ENCODE peak calls at places on chromosomes 5 and 9, in ten cellular contexts. One of them, this sample, is unnamed.
A peak's percentile ranks its signal among the peaks of the same experiment; 100 is the strongest.

GRCh38 chr5:138650196-138650595 is 75.0 kb upstream of the HSPA9 start:
- DNase-seq in ovary: no peak
- DNase-seq in OCI-LY7: peak; percentile 12
- DNase-seq in lower lobe of right lung: no peak
- DNase-seq in pancreas: no peak
- DNase-seq in stomach: no peak
- DNase-seq in A549: no peak
- DNase-seq in upper lobe of left lung: no peak
- DNase-seq in IMR-90: no peak
- DNase-seq in fibroblast of lung: no peak
- DNase-seq in this sample: no peak

GRCh38 chr9:106405871-106406435 is 457.0 kb upstream of the ZNF462 start:
- DNase-seq in ovary: no peak
- DNase-seq in OCI-LY7: no peak
- DNase-seq in lower lobe of right lung: no peak
- DNase-seq in pancreas: no peak
- DNase-seq in stomach: no peak
- DNase-seq in A549: no peak
- DNase-seq in upper lobe of left lung: no peak
- DNase-seq in IMR-90: no peak
- DNase-seq in fibroblast of lung: peak; percentile 66
- DNase-seq in this sample: no peak

GRCh38 chr5:124289641-124290201 is 456.7 kb downstream of the ZNF608 start:
- DNase-seq in ovary: no peak
- DNase-seq in OCI-LY7: peak; percentile 7
- DNase-seq in lower lobe of right lung: peak; percentile 44
- DNase-seq in pancreas: peak; percentile 93
- DNase-seq in stomach: peak; percentile 69
- DNase-seq in A549: no peak
- DNase-seq in upper lobe of left lung: no peak
- DNase-seq in IMR-90: no peak
- DNase-seq in fibroblast of lung: no peak
- DNase-seq in this sample: no peak

GRCh38 chr5:179413711-179414458 is 68.6 kb upstream of the ADAMTS2 start:
- DNase-seq in ovary: no peak
- DNase-seq in OCI-LY7: no peak
- DNase-seq in lower lobe of right lung: no peak
- DNase-seq in pancreas: no peak
- DNase-seq in stomach: no peak
- DNase-seq in A549: no peak
- DNase-seq in upper lobe of left lung: no peak
- DNase-seq in IMR-90: no peak
- DNase-seq in fibroblast of lung: no peak
- DNase-seq in this sample: no peak

GRCh38 chr9:124658165-124659017 is 112.7 kb downstream of the NR6A1 start:
- DNase-seq in ovary: peak; percentile 32
- DNase-seq in OCI-LY7: peak; percentile 88
- DNase-seq in lower lobe of right lung: peak; percentile 67
- DNase-seq in pancreas: peak; percentile 78
- DNase-seq in stomach: peak; percentile 59
- DNase-seq in A549: peak; percentile 95
- DNase-seq in upper lobe of left lung: no peak
- DNase-seq in IMR-90: peak; percentile 97
- DNase-seq in fibroblast of lung: peak; percentile 99
- DNase-seq in this sample: peak; percentile 58

GRCh38 chr5:178213748-178214151 is 9.4 kb downstream of the HNRNPAB start:
- DNase-seq in ovary: no peak
- DNase-seq in OCI-LY7: no peak
- DNase-seq in lower lobe of right lung: peak; percentile 14
- DNase-seq in pancreas: no peak
- DNase-seq in stomach: peak; percentile 64
- DNase-seq in A549: no peak
- DNase-seq in upper lobe of left lung: no peak
- DNase-seq in IMR-90: no peak
- DNase-seq in fibroblast of lung: no peak
- DNase-seq in this sample: no peak

GRCh38 chr5:162283611-162284010 is 216.0 kb downstream of the GABRG2 start:
- DNase-seq in ovary: no peak
- DNase-seq in OCI-LY7: no peak
- DNase-seq in lower lobe of right lung: no peak
- DNase-seq in pancreas: no peak
- DNase-seq in stomach: no peak
- DNase-seq in A549: no peak
- DNase-seq in upper lobe of left lung: no peak
- DNase-seq in IMR-90: no peak
- DNase-seq in fibroblast of lung: no peak
- DNase-seq in this sample: no peak

GRCh38 chr9:107437716-107438115 is 51.9 kb downstream of the KLF4 start:
- DNase-seq in ovary: no peak
- DNase-seq in OCI-LY7: no peak
- DNase-seq in lower lobe of right lung: no peak
- DNase-seq in pancreas: no peak
- DNase-seq in stomach: no peak
- DNase-seq in A549: no peak
- DNase-seq in upper lobe of left lung: no peak
- DNase-seq in IMR-90: no peak
- DNase-seq in fibroblast of lung: no peak
- DNase-seq in this sample: no peak

GRCh38 chr5:73789851-73790281 is 163.9 kb downstream of the ARHGEF28 start:
- DNase-seq in ovary: no peak
- DNase-seq in OCI-LY7: no peak
- DNase-seq in lower lobe of right lung: no peak
- DNase-seq in pancreas: no peak
- DNase-seq in stomach: no peak
- DNase-seq in A549: no peak
- DNase-seq in upper lobe of left lung: no peak
- DNase-seq in IMR-90: no peak
- DNase-seq in fibroblast of lung: peak; percentile 21
- DNase-seq in this sample: no peak

GRCh38 chr9:112020680-112021596 is 124.3 kb downstream of the UGCG start:
- DNase-seq in ovary: no peak
- DNase-seq in OCI-LY7: no peak
- DNase-seq in lower lobe of right lung: no peak
- DNase-seq in pancreas: no peak
- DNase-seq in stomach: no peak
- DNase-seq in A549: peak; percentile 77
- DNase-seq in upper lobe of left lung: no peak
- DNase-seq in IMR-90: peak; percentile 83
- DNase-seq in fibroblast of lung: peak; percentile 79
- DNase-seq in this sample: no peak

GRCh38 chr5:175478008-175478383 is 364 bp upstream of the SFXN1 start:
- DNase-seq in ovary: no peak
- DNase-seq in OCI-LY7: peak; percentile 9
- DNase-seq in lower lobe of right lung: no peak
- DNase-seq in pancreas: no peak
- DNase-seq in stomach: no peak
- DNase-seq in A549: no peak
- DNase-seq in upper lobe of left lung: no peak
- DNase-seq in IMR-90: no peak
- DNase-seq in fibroblast of lung: no peak
- DNase-seq in this sample: no peak

GRCh38 chr5:115489725-115490124 is 54.9 kb downstream of the FEM1C start:
- DNase-seq in ovary: no peak
- DNase-seq in OCI-LY7: no peak
- DNase-seq in lower lobe of right lung: no peak
- DNase-seq in pancreas: no peak
- DNase-seq in stomach: no peak
- DNase-seq in A549: no peak
- DNase-seq in upper lobe of left lung: no peak
- DNase-seq in IMR-90: no peak
- DNase-seq in fibroblast of lung: no peak
- DNase-seq in this sample: no peak

GRCh38 chr5:115484368-115484767 is 60.2 kb downstream of the FEM1C start:
- DNase-seq in ovary: no peak
- DNase-seq in OCI-LY7: no peak
- DNase-seq in lower lobe of right lung: no peak
- DNase-seq in pancreas: no peak
- DNase-seq in stomach: no peak
- DNase-seq in A549: no peak
- DNase-seq in upper lobe of left lung: no peak
- DNase-seq in IMR-90: no peak
- DNase-seq in fibroblast of lung: no peak
- DNase-seq in this sample: no peak

GRCh38 chr5:115487750-115488149 is 56.8 kb downstream of the FEM1C start:
- DNase-seq in ovary: no peak
- DNase-seq in OCI-LY7: no peak
- DNase-seq in lower lobe of right lung: no peak
- DNase-seq in pancreas: no peak
- DNase-seq in stomach: no peak
- DNase-seq in A549: no peak
- DNase-seq in upper lobe of left lung: no peak
- DNase-seq in IMR-90: no peak
- DNase-seq in fibroblast of lung: no peak
- DNase-seq in this sample: no peak

GRCh38 chr5:115487168-115487567 is 57.4 kb downstream of the FEM1C start:
- DNase-seq in ovary: no peak
- DNase-seq in OCI-LY7: no peak
- DNase-seq in lower lobe of right lung: no peak
- DNase-seq in pancreas: no peak
- DNase-seq in stomach: no peak
- DNase-seq in A549: no peak
- DNase-seq in upper lobe of left lung: no peak
- DNase-seq in IMR-90: no peak
- DNase-seq in fibroblast of lung: no peak
- DNase-seq in this sample: no peak

DNA sequence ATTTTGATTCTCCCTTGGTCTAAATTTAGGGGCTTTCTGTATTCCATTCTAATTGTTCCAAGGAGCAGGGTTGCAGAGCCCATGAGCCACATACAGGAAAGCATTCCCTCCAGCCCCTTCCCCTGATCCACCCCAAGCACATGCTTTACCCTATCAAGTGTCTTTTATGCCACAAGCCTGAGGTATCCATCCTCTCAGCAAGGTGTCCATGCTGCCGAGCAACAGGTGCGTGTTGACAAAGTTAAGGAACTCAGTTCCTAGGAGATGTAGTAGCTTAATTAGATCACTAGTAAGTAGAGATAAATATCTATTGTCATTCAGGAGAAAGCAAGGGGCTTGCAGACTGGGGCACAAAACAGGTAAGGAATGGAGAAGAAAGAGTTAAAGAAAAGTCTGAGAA is 57.8 kb downstream of the FEM1C start:
- DNase-seq in ovary: no peak
- DNase-seq in OCI-LY7: no peak
- DNase-seq in lower lobe of right lung: no peak
- DNase-seq in pancreas: no peak
- DNase-seq in stomach: no peak
- DNase-seq in A549: no peak
- DNase-seq in upper lobe of left lung: no peak
- DNase-seq in IMR-90: no peak
- DNase-seq in fibroblast of lung: no peak
- DNase-seq in this sample: no peak
- H3K4me1 ChIP-seq in ovary: no peaks in the 10 kb centered on the region
- H3K4me1 ChIP-seq in OCI-LY7: no peaks in the 10 kb centered on the region
- H3K4me1 ChIP-seq in lower lobe of right lung: peaks cover 6% of the 10 kb centered on the region
- H3K4me1 ChIP-seq in pancreas: peaks cover 2% of the 10 kb centered on the region
- H3K4me1 ChIP-seq in stomach: no peaks in the 10 kb centered on the region
- H3K4me1 ChIP-seq in A549: no peaks in the 10 kb centered on the region
- H3K4me1 ChIP-seq in upper lobe of left lung: no peaks in the 10 kb centered on the region
- H3K4me1 ChIP-seq in IMR-90: no peaks in the 10 kb centered on the region
- H3K4me1 ChIP-seq in fibroblast of lung: no peaks in the 10 kb centered on the region
- H3K4me1 ChIP-seq in this sample: no peaks in the 10 kb centered on the region

GRCh38 chr5:23506329-23507236 is 826 bp upstream of the PRDM9 start:
- DNase-seq in ovary: no peak
- DNase-seq in OCI-LY7: no peak
- DNase-seq in lower lobe of right lung: no peak
- DNase-seq in pancreas: peak; percentile 28
- DNase-seq in stomach: no peak
- DNase-seq in A549: peak; percentile 14
- DNase-seq in upper lobe of left lung: peak; percentile 10
- DNase-seq in IMR-90: no peak
- DNase-seq in fibroblast of lung: no peak
- DNase-seq in this sample: no peak
- TF ChIP-seq CTCF in ovary: no peak
- TF ChIP-seq CTCF in OCI-LY7: no peak
- TF ChIP-seq CTCF in lower lobe of right lung: no peak
- TF ChIP-seq CTCF in pancreas: no peak
- TF ChIP-seq CTCF in stomach: no peak
- TF ChIP-seq CTCF in A549: peak; percentile 30
- TF ChIP-seq CTCF in upper lobe of left lung: no peak
- TF ChIP-seq CTCF in IMR-90: no peak
- TF ChIP-seq CTCF in fibroblast of lung: no peak
- TF ChIP-seq CTCF in this sample: no peak

DNA sequence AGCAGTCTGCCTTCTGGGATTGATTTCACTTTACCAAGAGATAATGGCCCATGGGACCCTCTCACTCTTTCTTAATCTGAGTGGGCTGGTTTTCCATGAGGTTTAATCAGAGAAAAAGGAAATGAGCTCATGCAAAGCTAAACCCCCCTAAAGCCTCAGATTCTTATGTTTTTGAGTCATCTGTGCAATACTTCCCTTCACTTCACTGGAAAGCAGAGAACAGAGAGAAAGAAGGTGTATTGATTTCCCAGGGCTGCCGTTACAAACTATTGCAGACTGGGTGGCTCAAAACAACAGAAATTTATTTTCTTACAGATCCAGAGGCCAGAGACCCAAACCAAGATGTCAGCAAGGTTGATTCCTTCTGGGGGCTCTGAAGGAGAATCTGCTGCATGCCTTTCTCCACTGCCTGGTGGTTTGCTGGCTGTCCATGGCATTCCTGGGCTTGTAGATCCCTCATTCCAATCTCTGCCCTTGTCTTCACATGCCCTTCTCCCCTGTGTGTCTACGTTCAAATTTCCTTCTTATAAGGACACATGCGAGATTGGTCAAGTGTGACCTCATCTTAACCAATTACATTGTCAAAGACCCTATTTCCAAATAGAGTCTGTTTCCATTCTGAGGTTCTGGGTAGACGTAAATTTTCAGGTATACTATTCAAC is 84.6 kb upstream of the RAI14 start:
- DNase-seq in ovary: no peak
- DNase-seq in OCI-LY7: no peak
- DNase-seq in lower lobe of right lung: no peak
- DNase-seq in pancreas: no peak
- DNase-seq in stomach: no peak
- DNase-seq in A549: no peak
- DNase-seq in upper lobe of left lung: no peak
- DNase-seq in IMR-90: peak; percentile 87
- DNase-seq in fibroblast of lung: peak; percentile 89
- DNase-seq in this sample: no peak
- H3K4me1 ChIP-seq in ovary: no peaks in the 10 kb centered on the region
- H3K4me1 ChIP-seq in OCI-LY7: no peaks in the 10 kb centered on the region
- H3K4me1 ChIP-seq in lower lobe of right lung: no peaks in the 10 kb centered on the region
- H3K4me1 ChIP-seq in pancreas: no peaks in the 10 kb centered on the region
- H3K4me1 ChIP-seq in stomach: no peaks in the 10 kb centered on the region
- H3K4me1 ChIP-seq in A549: peaks cover 13% of the 10 kb centered on the region
- H3K4me1 ChIP-seq in upper lobe of left lung: no peaks in the 10 kb centered on the region
- H3K4me1 ChIP-seq in IMR-90: peaks cover 24% of the 10 kb centered on the region
- H3K4me1 ChIP-seq in fibroblast of lung: peaks cover 23% of the 10 kb centered on the region
- H3K4me1 ChIP-seq in this sample: peaks cover 17% of the 10 kb centered on the region

DNA sequence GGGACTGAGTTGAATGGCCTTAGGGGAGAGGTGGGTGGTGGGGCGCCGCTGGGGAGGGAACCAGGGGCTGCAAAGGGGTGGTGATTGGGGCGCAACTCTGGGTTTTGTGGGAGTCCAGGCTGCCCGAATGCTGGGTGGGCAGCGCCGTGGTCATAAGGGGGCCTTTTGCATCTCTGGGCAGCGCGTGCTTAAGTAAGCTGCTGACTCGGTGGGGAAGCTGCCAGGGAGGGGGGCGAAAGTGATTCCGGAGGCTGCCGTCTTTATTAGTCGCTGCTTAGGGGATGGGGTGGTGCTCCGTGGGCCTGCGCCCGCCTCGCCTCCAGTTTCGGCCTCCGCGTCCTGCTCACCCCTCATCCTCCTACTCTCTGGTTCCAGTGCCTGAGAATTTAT is 542 bp downstream of the PTPA start:
- DNase-seq in ovary: peak; percentile 52
- DNase-seq in OCI-LY7: peak; percentile 59
- DNase-seq in lower lobe of right lung: no peak
- DNase-seq in pancreas: no peak
- DNase-seq in stomach: peak; percentile 47
- DNase-seq in A549: peak; percentile 36
- DNase-seq in upper lobe of left lung: peak; percentile 83
- DNase-seq in IMR-90: peak; percentile 45
- DNase-seq in fibroblast of lung: peak; percentile 56
- DNase-seq in this sample: no peak
- TF ChIP-seq CTCF in ovary: no peak
- TF ChIP-seq CTCF in OCI-LY7: no peak
- TF ChIP-seq CTCF in lower lobe of right lung: no peak
- TF ChIP-seq CTCF in pancreas: no peak
- TF ChIP-seq CTCF in stomach: no peak
- TF ChIP-seq CTCF in A549: no peak
- TF ChIP-seq CTCF in upper lobe of left lung: no peak
- TF ChIP-seq CTCF in IMR-90: no peak
- TF ChIP-seq CTCF in fibroblast of lung: no peak
- TF ChIP-seq CTCF in this sample: no peak

This sample was measured in keratinocyte.